ENCODE peak calls at places on chromosomes 1 and 21, in seven cellular contexts. One of them, this sample, is unnamed.

GRCh38 chr21:38817371-38818335 is 11.9 kb downstream of the ETS2 start:
- DNase-seq in fibroblast of lung: peak; percentile 79
- DNase-seq in H9: no peak
- DNase-seq in aorta: no peak
- DNase-seq in mammary epithelial cell: peak; percentile 81
- DNase-seq in esophagus muscularis mucosa: no peak
- DNase-seq in CD4-positive, alpha-beta memory T cell: no peak
- DNase-seq in this sample: no peak

GRCh38 chr1:14009576-14009975 is 309.6 kb downstream of the PRDM2 start:
- DNase-seq in H9: no peak
- DNase-seq in aorta: no peak
- DNase-seq in CD4-positive, alpha-beta memory T cell: no peak
- DNase-seq in esophagus muscularis mucosa: no peak
- DNase-seq in mammary epithelial cell: no peak
- DNase-seq in fibroblast of lung: no peak
- DNase-seq in this sample: no peak

GRCh38 chr1:45337630-45338320 is 2.2 kb upstream of the TOE1 start:
- DNase-seq in CD4-positive, alpha-beta memory T cell: no peak
- DNase-seq in esophagus muscularis mucosa: no peak
- DNase-seq in aorta: no peak
- DNase-seq in mammary epithelial cell: no peak
- DNase-seq in fibroblast of lung: peak; percentile 14
- DNase-seq in H9: no peak
- DNase-seq in this sample: no peak

GRCh38 chr1:3194760-3195479 is 125.9 kb downstream of the PRDM16 start:
- DNase-seq in fibroblast of lung: no peak
- DNase-seq in mammary epithelial cell: no peak
- DNase-seq in esophagus muscularis mucosa: no peak
- DNase-seq in H9: no peak
- DNase-seq in CD4-positive, alpha-beta memory T cell: no peak
- DNase-seq in aorta: peak; percentile 87
- DNase-seq in this sample: no peak

GRCh38 chr21:36436829-36437744 is 42.8 kb downstream of the CLDN14 start:
- DNase-seq in mammary epithelial cell: no peak
- DNase-seq in aorta: no peak
- DNase-seq in CD4-positive, alpha-beta memory T cell: no peak
- DNase-seq in H9: no peak
- DNase-seq in esophagus muscularis mucosa: no peak
- DNase-seq in fibroblast of lung: peak; percentile 46
- DNase-seq in this sample: no peak

GRCh38 chr21:38815060-38815405 is 9.3 kb downstream of the ETS2 start:
- DNase-seq in mammary epithelial cell: peak; percentile 48
- DNase-seq in fibroblast of lung: peak; percentile 88
- DNase-seq in esophagus muscularis mucosa: no peak
- DNase-seq in aorta: no peak
- DNase-seq in H9: no peak
- DNase-seq in CD4-positive, alpha-beta memory T cell: no peak
- DNase-seq in this sample: no peak

GRCh38 chr1:221392453-221392852 is 349.4 kb downstream of the DUSP10 start:
- DNase-seq in aorta: peak; percentile 67
- DNase-seq in fibroblast of lung: peak; percentile 89
- DNase-seq in CD4-positive, alpha-beta memory T cell: no peak
- DNase-seq in H9: no peak
- DNase-seq in mammary epithelial cell: peak; percentile 64
- DNase-seq in esophagus muscularis mucosa: no peak
- DNase-seq in this sample: no peak

GRCh38 chr1:36239941-36240637 is 15.8 kb downstream of the THRAP3 start:
- DNase-seq in esophagus muscularis mucosa: no peak
- DNase-seq in fibroblast of lung: no peak
- DNase-seq in aorta: no peak
- DNase-seq in H9: no peak
- DNase-seq in mammary epithelial cell: no peak
- DNase-seq in CD4-positive, alpha-beta memory T cell: no peak
- DNase-seq in this sample: no peak

GRCh38 chr1:234505774-234506114 is 26.8 kb upstream of the TARBP1 start:
- DNase-seq in esophagus muscularis mucosa: no peak
- DNase-seq in fibroblast of lung: peak; percentile 84
- DNase-seq in H9: no peak
- DNase-seq in mammary epithelial cell: peak; percentile 91
- DNase-seq in CD4-positive, alpha-beta memory T cell: no peak
- DNase-seq in aorta: no peak
- DNase-seq in this sample: no peak

GRCh38 chr21:42678118-42678430 is 24.7 kb downstream of the PDE9A start:
- DNase-seq in aorta: no peak
- DNase-seq in mammary epithelial cell: no peak
- DNase-seq in fibroblast of lung: no peak
- DNase-seq in CD4-positive, alpha-beta memory T cell: no peak
- DNase-seq in H9: no peak
- DNase-seq in esophagus muscularis mucosa: no peak
- DNase-seq in this sample: no peak

GRCh38 chr1:229507502-229507901 is 639 bp downstream of the NUP133 start:
- DNase-seq in H9: no peak
- DNase-seq in fibroblast of lung: no peak
- DNase-seq in esophagus muscularis mucosa: no peak
- DNase-seq in aorta: no peak
- DNase-seq in mammary epithelial cell: no peak
- DNase-seq in CD4-positive, alpha-beta memory T cell: no peak
- DNase-seq in this sample: no peak

GRCh38 chr1:212341090-212341489 is 55.9 kb downstream of the PPP2R5A start:
- DNase-seq in H9: no peak
- DNase-seq in mammary epithelial cell: no peak
- DNase-seq in aorta: no peak
- DNase-seq in esophagus muscularis mucosa: no peak
- DNase-seq in CD4-positive, alpha-beta memory T cell: no peak
- DNase-seq in fibroblast of lung: no peak
- DNase-seq in this sample: no peak

GRCh38 chr1:41662656-41663437 is 178.4 kb upstream of the EDN2 start:
- DNase-seq in fibroblast of lung: peak; percentile 85
- DNase-seq in esophagus muscularis mucosa: no peak
- DNase-seq in CD4-positive, alpha-beta memory T cell: peak; percentile 49
- DNase-seq in mammary epithelial cell: peak; percentile 49
- DNase-seq in H9: peak; percentile 45
- DNase-seq in aorta: peak; percentile 87
- DNase-seq in this sample: peak; percentile 49

GRCh38 chr1:240967070-240967724 is 355.2 kb upstream of the GREM2 start:
- DNase-seq in CD4-positive, alpha-beta memory T cell: no peak
- DNase-seq in fibroblast of lung: no peak
- DNase-seq in mammary epithelial cell: no peak
- DNase-seq in esophagus muscularis mucosa: no peak
- DNase-seq in aorta: no peak
- DNase-seq in H9: no peak
- DNase-seq in this sample: no peak

GRCh38 chr1:173268261-173268660 is 61.1 kb upstream of the TNFSF4 start:
- DNase-seq in CD4-positive, alpha-beta memory T cell: no peak
- DNase-seq in H9: no peak
- DNase-seq in esophagus muscularis mucosa: no peak
- DNase-seq in mammary epithelial cell: no peak
- DNase-seq in fibroblast of lung: no peak
- DNase-seq in aorta: no peak
- DNase-seq in this sample: no peak

GRCh38 chr1:83889707-83890106 is 109.2 kb downstream of the TTLL7 start:
- DNase-seq in mammary epithelial cell: no peak
- DNase-seq in esophagus muscularis mucosa: no peak
- DNase-seq in fibroblast of lung: peak; percentile 64
- DNase-seq in H9: no peak
- DNase-seq in aorta: no peak
- DNase-seq in CD4-positive, alpha-beta memory T cell: no peak
- DNase-seq in this sample: no peak

GRCh38 chr1:53349968-53350852 is 22.3 kb upstream of the LRP8 start:
- DNase-seq in aorta: no peak
- DNase-seq in esophagus muscularis mucosa: peak; percentile 88
- DNase-seq in mammary epithelial cell: no peak
- DNase-seq in CD4-positive, alpha-beta memory T cell: peak; percentile 8
- DNase-seq in fibroblast of lung: no peak
- DNase-seq in H9: peak; percentile 32
- DNase-seq in this sample: peak; percentile 42

GRCh38 chr21:37939251-37939650 is 23.0 kb upstream of the KCNJ6 start:
- DNase-seq in H9: no peak
- DNase-seq in fibroblast of lung: no peak
- DNase-seq in aorta: no peak
- DNase-seq in esophagus muscularis mucosa: no peak
- DNase-seq in CD4-positive, alpha-beta memory T cell: no peak
- DNase-seq in mammary epithelial cell: peak; percentile 56
- DNase-seq in this sample: no peak

GRCh38 chr21:17472167-17472566 is 40.7 kb upstream of the CXADR start:
- DNase-seq in mammary epithelial cell: no peak
- DNase-seq in H9: no peak
- DNase-seq in aorta: no peak
- DNase-seq in fibroblast of lung: no peak
- DNase-seq in esophagus muscularis mucosa: no peak
- DNase-seq in CD4-positive, alpha-beta memory T cell: no peak
- DNase-seq in this sample: no peak

GRCh38 chr1:99737016-99737415 is 29.4 kb downstream of the FRRS1 start:
- DNase-seq in esophagus muscularis mucosa: no peak
- DNase-seq in fibroblast of lung: peak; percentile 68
- DNase-seq in H9: peak; percentile 57
- DNase-seq in mammary epithelial cell: peak; percentile 32
- DNase-seq in CD4-positive, alpha-beta memory T cell: no peak
- DNase-seq in aorta: no peak
- DNase-seq in this sample: peak; percentile 64

GRCh38 chr1:212035835-212036605 is 472 bp downstream of the DTL start:
- DNase-seq in mammary epithelial cell: no peak
- DNase-seq in CD4-positive, alpha-beta memory T cell: no peak
- DNase-seq in H9: no peak
- DNase-seq in fibroblast of lung: no peak
- DNase-seq in esophagus muscularis mucosa: no peak
- DNase-seq in aorta: no peak
- DNase-seq in this sample: no peak

GRCh38 chr1:173749137-173749536 is 34.4 kb downstream of the KLHL20 start:
- DNase-seq in CD4-positive, alpha-beta memory T cell: no peak
- DNase-seq in mammary epithelial cell: no peak
- DNase-seq in H9: no peak
- DNase-seq in fibroblast of lung: no peak
- DNase-seq in aorta: no peak
- DNase-seq in esophagus muscularis mucosa: no peak
- DNase-seq in this sample: no peak

GRCh38 chr1:177969109-177969508 is 749 bp downstream of the SEC16B start:
- DNase-seq in H9: no peak
- DNase-seq in aorta: no peak
- DNase-seq in esophagus muscularis mucosa: no peak
- DNase-seq in fibroblast of lung: no peak
- DNase-seq in CD4-positive, alpha-beta memory T cell: no peak
- DNase-seq in mammary epithelial cell: no peak
- DNase-seq in this sample: no peak

GRCh38 chr1:55381983-55382382 is 166.8 kb upstream of the USP24 start:
- DNase-seq in aorta: no peak
- DNase-seq in fibroblast of lung: no peak
- DNase-seq in mammary epithelial cell: no peak
- DNase-seq in H9: no peak
- DNase-seq in esophagus muscularis mucosa: peak; percentile 68
- DNase-seq in CD4-positive, alpha-beta memory T cell: no peak
- DNase-seq in this sample: no peak

GRCh38 chr1:33438364-33439145 is 7.7 kb upstream of the PHC2 start:
- DNase-seq in CD4-positive, alpha-beta memory T cell: no peak
- DNase-seq in esophagus muscularis mucosa: peak; percentile 62
- DNase-seq in H9: no peak
- DNase-seq in fibroblast of lung: no peak
- DNase-seq in mammary epithelial cell: no peak
- DNase-seq in aorta: no peak
- DNase-seq in this sample: no peak
- H3K4me1 ChIP-seq in CD4-positive, alpha-beta memory T cell: no peaks in the 10 kb centered on the region
- H3K4me1 ChIP-seq in esophagus muscularis mucosa: peaks cover 6% of the 10 kb centered on the region
- H3K4me1 ChIP-seq in H9: peaks cover 2% of the 10 kb centered on the region
- H3K4me1 ChIP-seq in fibroblast of lung: peaks cover 18% of the 10 kb centered on the region
- H3K4me1 ChIP-seq in mammary epithelial cell: peaks cover 53% of the 10 kb centered on the region
- H3K4me1 ChIP-seq in aorta: no peaks in the 10 kb centered on the region
- H3K4me1 ChIP-seq in this sample: peaks cover 53% of the 10 kb centered on the region

GRCh38 chr1:233364695-233365539 is 37.4 kb downstream of the MAP3K21 start:
- DNase-seq in aorta: no peak
- DNase-seq in esophagus muscularis mucosa: no peak
- DNase-seq in H9: no peak
- DNase-seq in mammary epithelial cell: no peak
- DNase-seq in fibroblast of lung: peak; percentile 19
- DNase-seq in CD4-positive, alpha-beta memory T cell: no peak
- DNase-seq in this sample: peak; percentile 32
- H3K4me1 ChIP-seq in aorta: no peaks in the 10 kb centered on the region
- H3K4me1 ChIP-seq in esophagus muscularis mucosa: no peaks in the 10 kb centered on the region
- H3K4me1 ChIP-seq in H9: peaks cover 9% of the 10 kb centered on the region
- H3K4me1 ChIP-seq in mammary epithelial cell: peaks cover 4% of the 10 kb centered on the region
- H3K4me1 ChIP-seq in fibroblast of lung: no peaks in the 10 kb centered on the region
- H3K4me1 ChIP-seq in CD4-positive, alpha-beta memory T cell: no peaks in the 10 kb centered on the region
- H3K4me1 ChIP-seq in this sample: no peaks in the 10 kb centered on the region

DNA sequence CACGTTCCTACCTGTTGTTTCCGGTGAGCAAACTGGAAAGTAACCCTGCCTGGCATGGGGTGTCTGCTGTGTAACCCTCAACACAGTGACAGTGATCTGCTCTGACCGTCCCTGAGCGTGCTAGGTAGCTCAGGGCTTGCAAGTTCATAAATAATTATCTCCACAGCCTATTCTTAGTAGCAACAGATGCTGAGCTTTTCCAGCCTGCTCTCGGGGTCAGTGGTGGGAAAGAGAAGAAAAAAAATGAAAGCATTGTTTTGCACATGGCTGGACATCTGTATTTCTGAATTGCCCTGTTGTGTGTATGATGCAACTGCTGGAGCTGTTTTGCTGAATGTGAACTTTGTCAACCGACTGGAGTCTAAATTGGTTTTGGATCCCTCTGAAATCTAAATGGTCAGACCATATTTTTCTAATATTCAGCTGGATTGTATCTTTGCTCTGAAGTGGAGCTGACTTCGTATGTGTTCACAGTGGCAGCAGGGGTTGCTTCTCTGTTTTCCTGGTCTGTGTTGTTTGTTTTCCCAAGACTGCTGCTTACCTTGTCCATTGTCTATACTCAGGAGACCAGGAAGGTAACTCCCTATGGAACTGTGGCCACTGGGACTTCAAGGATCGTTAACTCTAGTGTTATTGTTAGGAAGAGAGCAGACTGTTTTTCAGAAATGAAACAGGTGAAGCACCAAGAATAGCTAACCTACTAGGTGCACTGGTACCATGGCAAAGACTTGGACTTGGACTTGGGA is 27.0 kb downstream of the TGFB2 start:
- DNase-seq in fibroblast of lung: peak; percentile 70
- DNase-seq in mammary epithelial cell: no peak
- DNase-seq in esophagus muscularis mucosa: no peak
- DNase-seq in CD4-positive, alpha-beta memory T cell: no peak
- DNase-seq in aorta: no peak
- DNase-seq in H9: no peak
- DNase-seq in this sample: peak; percentile 32
- H3K4me1 ChIP-seq in fibroblast of lung: peaks cover 32% of the 10 kb centered on the region
- H3K4me1 ChIP-seq in mammary epithelial cell: peaks cover 69% of the 10 kb centered on the region
- H3K4me1 ChIP-seq in esophagus muscularis mucosa: peaks cover 77% of the 10 kb centered on the region
- H3K4me1 ChIP-seq in CD4-positive, alpha-beta memory T cell: peaks cover 5% of the 10 kb centered on the region
- H3K4me1 ChIP-seq in aorta: peaks cover 5% of the 10 kb centered on the region
- H3K4me1 ChIP-seq in H9: no peaks in the 10 kb centered on the region
- H3K4me1 ChIP-seq in this sample: peaks cover 39% of the 10 kb centered on the region

GRCh38 chr1:109503935-109504334 is 5.6 kb downstream of the AMIGO1 start:
- DNase-seq in mammary epithelial cell: no peak
- DNase-seq in aorta: no peak
- DNase-seq in fibroblast of lung: no peak
- DNase-seq in CD4-positive, alpha-beta memory T cell: peak; percentile 24
- DNase-seq in esophagus muscularis mucosa: no peak
- DNase-seq in H9: no peak
- DNase-seq in this sample: no peak
- H3K4me1 ChIP-seq in mammary epithelial cell: peaks cover 5% of the 10 kb centered on the region
- H3K4me1 ChIP-seq in aorta: peaks cover 3% of the 10 kb centered on the region
- H3K4me1 ChIP-seq in fibroblast of lung: peaks cover 5% of the 10 kb centered on the region
- H3K4me1 ChIP-seq in CD4-positive, alpha-beta memory T cell: peaks cover 98% of the 10 kb centered on the region
- H3K4me1 ChIP-seq in esophagus muscularis mucosa: peaks cover 77% of the 10 kb centered on the region
- H3K4me1 ChIP-seq in H9: no peaks in the 10 kb centered on the region
- H3K4me1 ChIP-seq in this sample: peaks cover 14% of the 10 kb centered on the region